ENCODE peak calls at places on chromosome 14, in five cellular contexts. M is RWPE1, I is OCI-LY7, P is left lung, S is breast epithelium. O is an unnamed sample.

GRCh38 chr14:105999361-106000028 is 473.1 kb downstream of the TMEM121 start:
- DNase-seq in P (peak; percentile 61), I (no peak), S (no peak), M (no peak), O (no peak)

GRCh38 chr14:69056389-69056788 is 77.3 kb upstream of the ACTN1 start:
- DNase-seq in I (no peak), M (peak; percentile 55), S (no peak), P (no peak), O (no peak)

GRCh38 chr14:68564236-68564825 is 228.5 kb downstream of the ZFP36L1 start:
- DNase-seq in P (peak; percentile 29), S (no peak), I (no peak), M (no peak), O (no peak)

GRCh38 chr14:73526036-73526984 is 10.6 kb upstream of the ACOT1 start:
- DNase-seq in I (no peak), S (peak; percentile 80), P (peak; percentile 70), M (peak; percentile 23), O (peak; percentile 61)

GRCh38 chr14:70567791-70568190 is 32.7 kb downstream of the MED6 start:
- DNase-seq in I (peak; percentile 52), S (no peak), P (no peak), M (peak; percentile 11), O (peak; percentile 18)

GRCh38 chr14:99181246-99181645 is 90.8 kb downstream of the BCL11B start:
- DNase-seq in M (no peak), S (peak; percentile 42), P (no peak), I (no peak), O (no peak)

GRCh38 chr14:104588066-104588857 is 8.7 kb downstream of the C14orf180 start:
- DNase-seq in P (no peak), M (no peak), S (no peak), I (no peak), O (no peak)

GRCh38 chr14:51929156-51929555 is 60.2 kb upstream of the RTRAF start:
- DNase-seq in I (no peak), P (no peak), M (no peak), S (no peak), O (peak; percentile 55)

GRCh38 chr14:101174522-101174838 is 271.0 kb upstream of the RTL1 start:
- DNase-seq in P (peak; percentile 61), M (no peak), S (no peak), I (no peak), O (no peak)

GRCh38 chr14:20184181-20184580 is 6.5 kb upstream of the OR11G2 start:
- DNase-seq in P (no peak), M (no peak), S (no peak), I (no peak), O (peak; percentile 5)

GRCh38 chr14:75392686-75393641 is 34.9 kb upstream of the JDP2 start:
- DNase-seq in P (no peak), S (no peak), M (no peak), I (no peak), O (no peak)
- TF ChIP-seq CTCF in P (no peak), S (no peak), M (no peak), I (no peak), O (no peak)

DNA sequence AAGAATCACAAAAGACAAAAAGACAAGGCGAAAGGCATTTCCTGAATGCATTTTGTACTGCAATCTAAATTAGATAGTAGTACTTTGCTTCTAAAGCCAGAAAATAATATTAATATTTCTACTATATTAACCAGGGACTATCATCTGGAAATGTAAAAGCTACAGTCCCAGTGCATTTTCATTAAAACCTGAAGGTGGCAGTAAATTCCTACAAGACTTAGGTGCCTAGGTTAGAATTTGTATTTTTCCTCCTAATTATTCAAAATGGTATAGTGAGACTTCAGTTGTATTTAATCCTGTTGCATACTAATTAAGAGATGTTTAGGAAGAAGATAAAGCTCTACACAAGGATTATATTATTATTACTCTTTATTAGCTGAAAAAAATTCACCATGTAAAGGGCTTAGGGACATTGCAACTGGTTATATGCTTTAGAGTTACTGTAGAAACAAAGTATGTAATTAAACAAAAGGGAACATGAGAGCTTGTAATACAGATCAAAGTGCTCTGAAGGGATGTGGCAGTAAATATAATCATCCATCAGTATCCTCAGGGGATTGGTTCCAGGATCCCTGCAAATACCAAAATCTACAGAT is 53.6 kb downstream of the BRMS1L start:
- DNase-seq in M (peak; percentile 26), P (no peak), S (no peak), I (peak; percentile 45), O (peak; percentile 40)
- TF ChIP-seq CTCF in M (peak; percentile 50), P (peak; percentile 45), S (no peak), I (peak; percentile 86), O (peak; percentile 56)

DNA sequence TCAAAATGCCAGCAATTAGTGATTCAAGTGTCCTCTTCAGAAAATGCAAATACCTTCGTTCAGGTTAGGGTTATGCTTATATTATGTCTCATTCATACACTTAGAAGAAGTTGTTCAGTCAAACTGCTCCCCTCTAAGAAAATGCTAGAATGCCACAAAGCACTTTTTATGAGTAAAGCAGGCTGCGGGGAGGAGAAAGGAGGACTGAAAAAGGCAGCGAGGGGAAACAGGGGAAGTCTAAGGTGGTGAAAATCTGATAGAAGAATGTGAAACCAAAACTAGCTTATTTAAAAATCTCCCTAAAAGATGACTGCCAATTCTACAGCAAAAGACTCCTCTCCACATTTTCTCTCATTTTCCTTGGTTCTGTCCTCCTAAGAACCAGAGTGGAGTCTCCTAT is 70.1 kb downstream of the PRKD1 start:
- DNase-seq in P (no peak), S (no peak), M (no peak), I (no peak), O (no peak)
- TF ChIP-seq CTCF in P (no peak), S (no peak), M (no peak), I (no peak), O (no peak)

DNA sequence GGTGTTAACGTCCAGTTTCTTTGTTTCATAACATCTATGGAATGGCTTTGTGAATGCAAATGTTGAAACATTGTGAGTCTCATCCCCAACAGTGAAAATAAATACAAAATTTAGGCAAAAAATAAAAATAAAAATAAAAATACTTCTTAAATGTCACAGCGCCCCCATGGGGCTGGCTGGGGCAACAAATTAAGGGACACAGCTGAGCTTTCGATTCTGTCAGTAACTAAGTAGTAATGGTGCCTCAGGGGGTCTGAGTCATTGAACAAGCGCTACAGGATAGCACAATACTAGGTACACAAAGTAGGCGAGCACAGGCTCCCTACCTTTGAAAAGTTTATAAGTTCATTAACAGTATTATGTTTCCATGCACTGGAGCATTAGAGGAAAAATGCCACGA is 667.3 kb downstream of the DIO2 start:
- DNase-seq in S (no peak), P (no peak), M (no peak), I (peak; percentile 2), O (peak; percentile 22)
- TF ChIP-seq CTCF in S (no peak), P (peak; percentile 16), M (no peak), I (peak; percentile 69), O (peak; percentile 38)

O was measured in fibroblast of the aortic adventitia.